ENCODE peak calls at places on chromosomes 2 and 18, in six cellular contexts. S is GM12878, W is adrenal gland, R is breast epithelium, L is tibial artery, P is AG04450. C is an unnamed sample.

GRCh38 chr2:9771481-9772017 is 71.7 kb upstream of the TAF1B start:
- DNase-seq in S (no peak), W (no peak), R (no peak), L (peak), P (peak), C (no peak)

GRCh38 chr2:126832757-126833156 is 65.9 kb upstream of the TEX51 start:
- DNase-seq in S (no peak), W (no peak), R (no peak), L (no peak), P (no peak), C (no peak)

GRCh38 chr2:232075859-232076258 is 114.3 kb downstream of the DIS3L2 start:
- DNase-seq in S (no peak), W (no peak), R (no peak), L (no peak), P (no peak), C (no peak)

GRCh38 chr18:669077-669476 is 11.6 kb downstream of the TYMS start:
- DNase-seq in S (no peak), W (no peak), R (no peak), L (no peak), P (no peak), C (no peak)

GRCh38 chr2:9554841-9555337 is 741 bp downstream of the ADAM17 start:
- DNase-seq in S (no peak), W (peak), R (peak), L (no peak), P (peak), C (no peak)

GRCh38 chr18:23849141-23849540 is 159.9 kb downstream of the LAMA3 start:
- DNase-seq in S (no peak), W (no peak), R (no peak), L (no peak), P (no peak), C (no peak)

GRCh38 chr2:12437144-12437543 is 279.6 kb upstream of the TRIB2 start:
- DNase-seq in S (no peak), W (no peak), R (no peak), L (no peak), P (no peak), C (no peak)

GRCh38 chr2:10397878-10398277 is 50.2 kb downstream of the ODC1 start:
- DNase-seq in S (no peak), W (no peak), R (no peak), L (no peak), P (no peak), C (no peak)

GRCh38 chr18:217532-218334 is 50.1 kb downstream of the THOC1 start:
- DNase-seq in S (no peak), W (no peak), R (no peak), L (no peak), P (no peak), C (no peak)

GRCh38 chr2:220736778-220737177 is 835.3 kb downstream of the EPHA4 start:
- DNase-seq in S (no peak), W (no peak), R (no peak), L (no peak), P (no peak), C (no peak)

GRCh38 chr2:206915136-206915535 is 24.2 kb upstream of the CPO start:
- DNase-seq in S (no peak), W (peak), R (no peak), L (no peak), P (peak), C (no peak)

GRCh38 chr2:85888020-85888744 is 608 bp downstream of the ST3GAL5 start:
- DNase-seq in S (no peak), W (peak), R (no peak), L (no peak), P (no peak), C (no peak)

GRCh38 chr2:32832821-32833220 is 113.9 kb upstream of the LTBP1 start:
- DNase-seq in S (no peak), W (no peak), R (no peak), L (no peak), P (peak), C (no peak)

GRCh38 chr2:191064590-191064989 is 50.6 kb upstream of the STAT1 start:
- DNase-seq in S (no peak), W (no peak), R (no peak), L (no peak), P (no peak), C (no peak)

GRCh38 chr2:236550701-236551465 is 18.7 kb upstream of the ACKR3 start:
- DNase-seq in S (peak), W (no peak), R (no peak), L (no peak), P (no peak), C (no peak)

GRCh38 chr2:8595428-8595805 is 86.4 kb upstream of the ID2 start:
- DNase-seq in S (no peak), W (no peak), R (no peak), L (no peak), P (no peak), C (no peak)

GRCh38 chr2:168780671-168781071 is 21.8 kb upstream of the NOSTRIN start:
- DNase-seq in S (no peak), W (peak), R (no peak), L (no peak), P (no peak), C (no peak)

GRCh38 chr2:163943403-163944356 is 207.9 kb upstream of the FIGN start:
- DNase-seq in S (no peak), W (no peak), R (no peak), L (no peak), P (no peak), C (no peak)

GRCh38 chr2:220129427-220129826 is 502.0 kb downstream of the SLC4A3 start:
- DNase-seq in S (no peak), W (no peak), R (no peak), L (no peak), P (no peak), C (no peak)

GRCh38 chr2:231722721-231723307 is 14.5 kb downstream of the PTMA start:
- DNase-seq in S (no peak), W (no peak), R (no peak), L (no peak), P (no peak), C (no peak)

GRCh38 chr2:2271471-2271941 is 59.6 kb downstream of the MYT1L start:
- DNase-seq in S (no peak), W (peak), R (peak), L (no peak), P (no peak), C (no peak)

GRCh38 chr2:122326448-122326847 is 571.0 kb downstream of the TSN start:
- DNase-seq in S (no peak), W (no peak), R (no peak), L (no peak), P (no peak), C (no peak)

DNA sequence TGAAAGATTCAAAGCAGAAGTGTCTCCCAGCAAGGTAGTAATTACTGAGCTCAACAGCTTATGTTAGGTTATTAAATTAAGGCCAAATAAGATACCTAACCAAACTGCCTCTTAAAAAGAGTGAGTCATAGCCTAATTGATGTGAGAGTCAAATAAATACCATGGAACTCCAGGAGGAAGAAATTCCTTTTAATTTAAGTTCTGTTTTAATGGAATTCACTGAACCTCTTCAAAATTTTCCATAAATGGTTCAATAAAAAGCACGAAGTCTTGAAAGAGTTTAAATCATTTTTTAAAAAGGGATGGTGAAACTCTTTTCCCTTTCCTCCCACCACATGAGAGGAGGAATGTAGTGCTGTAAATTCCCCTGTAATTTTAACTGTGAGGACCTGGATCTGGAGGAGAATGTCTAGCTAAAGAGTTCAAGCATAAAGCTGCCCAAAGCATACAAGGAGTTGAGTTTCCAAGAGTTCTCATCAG is 180.8 kb upstream of the MMADHC start:
- DNase-seq in S (no peak), W (no peak), R (no peak), L (no peak), P (no peak), C (no peak)
- H3K27ac ChIP-seq in S (no peak), W (no peak), R (peak), L (no peak), P (no peak), C (no peak)

DNA sequence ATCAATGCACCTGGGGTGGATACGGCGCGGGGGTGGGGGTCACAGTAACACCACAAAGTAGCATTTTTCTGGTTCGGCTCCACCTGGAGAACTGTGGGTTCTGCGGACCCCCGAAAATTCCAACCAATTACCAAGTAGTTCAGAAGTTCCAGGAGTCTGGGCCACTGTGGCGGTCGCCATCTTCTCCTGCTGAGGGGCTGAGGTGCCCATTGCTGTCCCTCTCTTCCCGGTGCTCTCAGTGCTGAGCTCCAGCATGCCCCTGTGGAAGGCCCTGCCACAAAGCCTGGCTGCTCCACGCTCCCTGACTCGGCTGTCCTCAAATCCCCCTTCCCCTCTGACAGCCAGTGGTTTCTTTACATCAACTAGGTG is 79.3 kb downstream of the GFPT1 start:
- DNase-seq in S (no peak), W (no peak), R (no peak), L (no peak), P (no peak), C (no peak)
- H3K27ac ChIP-seq in S (no peak), W (peak), R (peak), L (peak), P (no peak), C (no peak)

GRCh38 chr2:156891609-156892008 is 365.9 kb upstream of the GALNT5 start:
- DNase-seq in S (no peak), W (no peak), R (no peak), L (no peak), P (no peak), C (no peak)

GRCh38 chr2:156896294-156896693 is 361.2 kb upstream of the GALNT5 start:
- DNase-seq in S (peak), W (no peak), R (no peak), L (no peak), P (no peak), C (no peak)

GRCh38 chr2:156892449-156893335 is 364.8 kb upstream of the GALNT5 start:
- DNase-seq in S (peak), W (peak), R (no peak), L (no peak), P (no peak), C (no peak)

DNA sequence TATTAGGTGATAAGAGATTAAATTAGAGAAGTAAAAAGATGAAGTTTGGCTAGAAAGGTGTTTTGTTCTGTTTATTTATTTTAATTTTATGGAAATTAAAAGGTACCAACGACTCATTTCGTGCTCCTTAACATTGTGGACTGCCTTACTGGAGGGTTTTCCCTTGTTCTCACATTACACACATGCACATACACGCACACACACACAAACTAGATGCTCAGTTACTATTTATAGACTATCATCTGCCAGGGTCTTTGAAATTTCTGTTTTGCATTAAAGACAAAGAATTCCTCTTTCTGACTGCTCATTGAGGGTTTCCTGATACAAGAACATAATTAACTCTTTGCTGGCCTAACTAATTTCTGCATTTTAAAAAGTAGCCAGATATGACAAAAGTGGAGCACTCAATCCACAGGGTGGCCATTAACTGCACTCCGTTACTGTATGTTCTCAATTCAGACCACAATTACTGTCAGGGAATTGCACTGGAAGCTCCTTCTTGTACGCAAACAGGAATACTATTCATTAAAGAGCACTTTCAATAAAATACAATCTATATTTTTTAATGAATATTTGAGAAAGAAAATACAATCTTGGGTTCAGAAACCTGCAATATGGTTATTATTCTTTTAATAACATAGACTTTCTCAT is 366.9 kb upstream of the GALNT5 start:
- DNase-seq in S (no peak), W (no peak), R (no peak), L (no peak), P (no peak), C (no peak)
- H3K27ac ChIP-seq in S (no peak), W (no peak), R (no peak), L (no peak), P (no peak), C (no peak)

GRCh38 chr2:152759290-152760072 is 41.1 kb downstream of the ARL6IP6 start:
- DNase-seq in S (no peak), W (no peak), R (no peak), L (no peak), P (no peak), C (no peak)

DNA sequence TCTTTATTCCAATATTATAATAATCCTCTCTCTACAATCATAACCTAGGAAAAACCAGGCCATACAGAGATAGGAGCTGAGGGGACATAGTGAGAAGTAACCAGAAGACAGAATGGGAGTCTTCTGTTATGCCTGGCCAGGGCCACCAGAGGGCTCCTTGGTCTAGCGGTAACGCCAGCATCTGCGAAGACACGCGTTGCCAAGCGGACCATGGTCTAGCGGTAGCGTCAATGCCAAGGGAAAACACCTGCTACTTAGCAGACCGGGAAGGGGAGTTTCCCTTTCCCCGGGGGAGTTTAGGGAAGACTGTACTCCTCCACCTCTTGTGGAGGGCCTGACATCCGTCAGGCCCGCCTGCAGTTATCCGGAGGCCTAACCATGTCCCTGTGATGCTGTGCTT is 36.6 kb downstream of the ARL6IP6 start:
- DNase-seq in S (peak), W (peak), R (no peak), L (no peak), P (no peak), C (no peak)
- H3K27ac ChIP-seq in S (no peak), W (no peak), R (no peak), L (no peak), P (no peak), C (no peak)

DNA sequence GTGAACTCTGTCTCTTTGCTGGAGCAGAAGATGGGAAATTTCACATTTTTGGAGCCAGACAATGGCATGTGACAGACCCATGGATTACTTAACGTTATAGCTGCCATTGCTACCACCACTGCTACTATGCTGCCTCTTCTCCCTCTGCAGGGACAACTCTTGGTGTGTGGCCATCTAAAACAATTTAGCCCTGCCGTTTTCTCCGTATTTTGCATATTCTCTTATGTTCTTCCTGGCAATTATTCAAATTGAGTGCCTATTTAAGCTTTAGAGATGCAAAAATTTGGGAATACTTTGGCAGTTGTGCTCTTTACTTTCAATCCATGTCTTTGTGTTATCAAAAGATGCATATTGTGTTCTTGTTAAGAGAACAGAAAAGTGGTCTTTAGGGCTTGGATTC is 386.8 kb downstream of the XIRP2 start:
- DNase-seq in S (no peak), W (no peak), R (no peak), L (no peak), P (no peak), C (no peak)
- H3K27ac ChIP-seq in S (no peak), W (no peak), R (no peak), L (no peak), P (no peak), C (no peak)

DNA sequence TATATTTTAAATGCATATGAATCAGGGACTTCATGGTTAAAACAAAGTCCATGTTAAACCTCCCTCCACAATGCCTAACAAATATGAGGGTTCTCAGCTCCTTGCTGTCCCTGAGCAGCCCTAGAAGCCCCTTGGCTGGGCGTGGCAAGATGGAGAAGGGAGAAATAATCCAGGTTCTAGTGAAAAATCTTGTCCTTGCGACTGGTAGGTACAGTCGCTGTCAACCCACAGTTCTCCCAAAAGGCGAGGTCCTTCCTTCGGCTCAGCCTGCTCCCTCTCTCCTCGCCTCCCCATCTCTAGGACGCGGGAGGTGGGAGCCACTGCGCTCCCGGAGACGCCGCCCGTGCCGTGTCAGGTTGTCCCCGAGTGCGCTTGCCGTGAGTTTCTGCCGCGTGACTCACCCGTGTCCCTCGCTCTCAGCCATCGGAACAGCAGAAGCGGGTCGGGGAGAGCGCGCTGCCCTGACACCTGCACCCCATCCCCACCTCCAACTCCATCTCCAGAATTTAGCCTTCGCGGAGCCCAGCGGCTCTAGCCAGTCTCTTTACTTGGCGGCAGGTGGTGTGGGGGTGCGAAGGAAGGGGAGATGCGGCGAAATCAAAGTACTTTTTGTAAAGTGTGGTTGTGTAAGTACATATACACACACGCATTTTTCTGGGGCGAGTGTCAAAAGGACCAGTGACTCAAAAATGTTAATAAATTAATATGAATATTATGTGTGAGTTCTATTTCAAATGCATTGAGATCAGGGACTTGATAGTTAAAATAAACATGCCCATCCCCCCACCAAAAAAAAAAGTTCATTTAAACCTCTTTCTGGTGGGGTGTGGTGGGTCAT is 65.1 kb upstream of the TMEM17 start:
- DNase-seq in S (no peak), W (peak), R (no peak), L (peak), P (no peak), C (no peak)
- H3K27ac ChIP-seq in S (no peak), W (no peak), R (no peak), L (no peak), P (no peak), C (no peak)

DNA sequence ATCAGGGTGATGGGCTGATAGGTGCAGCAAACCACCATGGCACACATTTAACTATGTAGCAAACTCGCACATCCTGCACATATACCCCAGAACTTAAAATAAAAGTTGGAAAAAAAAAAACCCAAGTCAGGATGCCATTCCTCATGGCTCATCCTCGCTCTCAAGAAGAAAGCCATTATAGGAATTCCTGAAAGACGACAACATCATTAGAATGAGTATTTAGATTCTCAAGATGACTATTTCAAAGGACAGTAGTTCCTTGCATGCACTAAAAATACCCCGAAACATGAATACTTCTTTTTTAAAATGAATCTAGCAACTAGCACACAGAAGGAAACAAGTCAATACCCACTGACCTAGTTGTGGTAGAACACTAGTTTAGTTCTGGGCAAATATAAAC is 285.8 kb upstream of the REV1 start:
- DNase-seq in S (no peak), W (no peak), R (no peak), L (no peak), P (peak), C (no peak)
- H3K27ac ChIP-seq in S (no peak), W (no peak), R (no peak), L (no peak), P (peak), C (no peak)